ENCODE peak calls at places on chromosomes 4 and X, in seven cellular contexts. B is HCT116, N is GM12878, V is HepG2, E is K562, P is H1, U is SK-N-SH. Q is an unnamed sample.

GRCh38 chr4:78775278-78776030 is 696 bp upstream of the BMP2K start:
- DNase-seq in B (peak), N (no peak), V (peak), E (peak), P (peak), U (peak), Q (peak)

GRCh38 chr4:2303686-2304320 is 41.9 kb upstream of the MXD4 start:
- DNase-seq in B (no peak), N (no peak), V (no peak), E (no peak), P (peak), U (no peak), Q (no peak)

GRCh38 chr4:185123479-185123878 is 19.6 kb upstream of the SLC25A4 start:
- DNase-seq in B (no peak), N (no peak), V (no peak), E (no peak), P (no peak), U (no peak), Q (no peak)

GRCh38 chr4:174217273-174218126 is 66.0 kb downstream of the FBXO8 start:
- DNase-seq in B (no peak), N (no peak), V (no peak), E (no peak), P (peak), U (peak), Q (no peak)

GRCh38 chr4:62377700-62378099 is 1177.6 kb downstream of the ADGRL3 start:
- DNase-seq in B (no peak), N (no peak), V (no peak), E (no peak), P (no peak), U (peak), Q (no peak)

GRCh38 chr4:68375667-68376559 is 26.0 kb upstream of the YTHDC1 start:
- DNase-seq in B (peak), N (no peak), V (peak), E (peak), P (peak), U (peak), Q (peak)

GRCh38 chrX:63918611-63919010 is 133.6 kb upstream of the ARHGEF9 start:
- DNase-seq in B (peak), N (no peak), V (no peak), E (no peak), P (no peak), U (no peak), Q (no peak)

GRCh38 chr4:128653514-128654420 is 155.7 kb upstream of the JADE1 start:
- DNase-seq in B (no peak), N (no peak), V (no peak), E (no peak), P (no peak), U (no peak), Q (peak)

GRCh38 chr4:2891294-2891693 is 47.6 kb downstream of the ADD1 start:
- DNase-seq in B (no peak), N (no peak), V (no peak), E (no peak), P (no peak), U (no peak), Q (no peak)

GRCh38 chr4:158169931-158170690 is 2.7 kb downstream of the GASK1B start:
- DNase-seq in B (no peak), N (no peak), V (peak), E (no peak), P (no peak), U (no peak), Q (no peak)

DNA sequence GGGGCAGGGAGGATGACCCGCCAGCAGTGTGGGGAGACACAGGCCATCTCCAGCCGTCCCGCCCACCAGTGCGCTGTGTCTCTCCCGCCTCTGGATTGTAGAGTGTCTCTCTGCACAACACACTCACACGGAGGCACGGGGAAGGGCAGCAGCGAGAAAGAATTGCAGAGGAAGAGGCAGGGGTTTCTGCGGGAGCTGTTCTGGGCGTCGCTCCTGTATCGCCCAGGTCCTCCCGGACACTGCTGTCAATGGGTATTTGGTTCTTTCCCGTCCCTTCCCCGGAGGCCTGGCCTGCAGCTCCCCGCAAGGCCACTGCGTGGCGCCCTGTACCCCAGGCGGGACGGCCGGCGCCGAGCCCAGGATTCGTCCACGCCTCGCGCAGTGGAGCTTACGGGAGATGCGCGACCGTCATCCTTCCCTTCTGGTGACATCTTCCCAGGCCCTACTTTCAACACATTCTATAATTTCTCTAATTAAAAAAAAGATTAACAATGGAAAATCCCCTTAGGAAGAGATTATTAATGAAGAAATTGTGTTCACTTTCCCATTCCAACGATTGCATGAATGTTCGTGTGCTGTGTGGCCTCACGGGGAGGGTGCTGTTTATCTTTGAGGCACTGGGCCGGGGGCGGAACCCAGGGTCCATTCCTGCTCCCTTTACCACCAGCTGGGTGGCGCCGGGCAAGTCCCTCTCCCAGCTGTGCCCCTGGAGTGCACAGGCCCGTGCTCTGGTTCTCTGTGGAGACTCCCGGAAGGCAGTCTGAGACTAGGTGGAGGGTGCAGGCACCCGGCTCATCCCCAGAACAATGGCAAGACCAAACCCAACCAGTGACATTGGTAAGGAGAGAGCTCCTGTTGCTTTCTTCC is 95.7 kb downstream of the CPZ start:
- DNase-seq in B (peak), N (no peak), V (no peak), E (peak), P (peak), U (peak), Q (peak)
- TF ChIP-seq JUND in B (no peak), N (no peak), V (no peak), E (no peak), P (no peak), U (no peak), Q (no peak)

DNA sequence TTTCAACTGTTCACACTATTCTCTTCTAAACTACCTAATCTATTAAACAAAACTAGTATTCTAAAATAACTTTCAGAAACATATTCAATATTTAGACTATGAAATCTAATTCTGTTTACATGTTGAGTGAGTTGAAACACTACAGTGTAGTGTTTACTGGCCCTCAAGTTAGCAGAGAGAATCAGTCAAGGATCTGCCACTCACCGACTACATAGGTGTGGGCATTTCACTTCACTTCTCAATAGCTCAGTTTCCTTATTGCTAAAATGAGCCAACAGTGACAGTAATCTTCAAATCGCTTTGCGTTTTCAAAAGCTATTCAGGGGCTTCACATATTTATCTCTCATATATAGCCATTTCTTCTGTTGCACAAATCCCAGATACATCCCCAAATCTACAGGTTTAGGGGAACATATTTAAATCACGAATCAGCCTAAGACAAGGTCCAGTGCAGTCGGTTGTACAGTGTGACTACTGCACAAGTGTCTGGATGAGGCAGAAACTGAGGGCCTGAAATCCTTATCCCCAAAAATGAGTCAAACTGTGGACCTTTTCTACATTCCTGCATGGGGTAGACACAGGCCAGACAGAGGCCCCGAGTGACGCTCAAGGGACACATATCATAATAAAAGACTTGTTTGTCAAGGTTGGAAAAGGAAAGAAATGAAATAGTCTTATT is 129.8 kb downstream of the PPP3CA start:
- DNase-seq in B (no peak), N (no peak), V (no peak), E (no peak), P (no peak), U (no peak), Q (no peak)
- TF ChIP-seq JUND in B (no peak), N (no peak), V (no peak), E (no peak), P (no peak), U (no peak), Q (no peak)

GRCh38 chrX:118455013-118455412 is 40.6 kb upstream of the DOCK11 start:
- DNase-seq in B (no peak), N (no peak), V (no peak), E (no peak), P (no peak), U (no peak), Q (no peak)

DNA sequence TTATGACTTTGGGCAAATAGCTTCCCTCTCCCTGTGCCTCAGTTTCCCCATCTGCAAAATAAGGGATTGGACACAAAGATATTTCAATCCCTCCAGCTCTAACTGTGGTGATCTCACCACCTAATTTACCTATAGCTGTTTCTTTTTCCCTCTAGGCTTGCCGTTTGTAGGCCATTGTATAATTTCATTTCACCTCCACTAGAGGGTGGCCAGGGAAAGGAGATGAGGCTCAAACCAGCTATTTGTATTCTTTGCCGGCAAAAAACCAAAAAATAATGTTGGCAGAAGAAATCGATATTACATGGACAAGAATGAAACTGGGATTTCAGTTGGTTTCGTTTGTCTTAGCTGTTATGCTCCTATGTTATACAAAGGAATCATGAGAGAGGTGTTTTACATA is 36.1 kb upstream of the DOCK11 start:
- DNase-seq in B (no peak), N (peak), V (peak), E (peak), P (no peak), U (peak), Q (peak)
- TF ChIP-seq JUND in B (no peak), N (no peak), V (no peak), E (no peak), P (no peak), U (no peak), Q (no peak)

GRCh38 chrX:1412551-1413161 is 20.7 kb upstream of the SLC25A6 start:
- DNase-seq in B (no peak), N (no peak), V (no peak), E (no peak), P (no peak), U (no peak), Q (no peak)

GRCh38 chrX:1416327-1416784 is 24.4 kb upstream of the SLC25A6 start:
- DNase-seq in B (no peak), N (no peak), V (no peak), E (no peak), P (no peak), U (no peak), Q (no peak)

GRCh38 chrX:1416965-1417760 is 25.2 kb upstream of the SLC25A6 start:
- DNase-seq in B (no peak), N (no peak), V (no peak), E (no peak), P (no peak), U (no peak), Q (no peak)

GRCh38 chrX:1407035-1407434 is 15.1 kb upstream of the SLC25A6 start:
- DNase-seq in B (no peak), N (no peak), V (no peak), E (no peak), P (no peak), U (no peak), Q (no peak)

DNA sequence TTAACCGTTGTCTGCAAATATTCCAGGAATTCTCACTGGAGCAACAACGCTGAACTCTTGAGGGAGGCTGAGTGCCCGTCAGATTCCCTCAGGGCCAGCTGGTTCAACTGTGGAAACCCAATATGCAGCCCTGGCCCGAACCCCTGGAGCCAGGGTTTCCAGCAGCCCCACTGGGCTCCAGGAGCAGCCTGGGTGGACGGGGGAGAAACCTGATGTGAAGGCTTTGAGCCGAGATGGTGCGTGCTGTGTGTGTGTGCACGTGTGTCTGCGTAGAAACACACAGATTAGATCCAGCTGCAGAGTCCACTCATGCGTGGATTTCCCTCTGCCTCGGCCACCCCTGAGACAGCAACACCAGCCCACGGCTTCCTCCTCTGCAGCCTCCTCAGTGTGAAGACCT is 19.4 kb upstream of the SLC25A6 start:
- DNase-seq in B (no peak), N (no peak), V (no peak), E (no peak), P (no peak), U (no peak), Q (no peak)
- TF ChIP-seq JUND in B (no peak), N (no peak), V (no peak), E (no peak), P (no peak), U (no peak), Q (no peak)

DNA sequence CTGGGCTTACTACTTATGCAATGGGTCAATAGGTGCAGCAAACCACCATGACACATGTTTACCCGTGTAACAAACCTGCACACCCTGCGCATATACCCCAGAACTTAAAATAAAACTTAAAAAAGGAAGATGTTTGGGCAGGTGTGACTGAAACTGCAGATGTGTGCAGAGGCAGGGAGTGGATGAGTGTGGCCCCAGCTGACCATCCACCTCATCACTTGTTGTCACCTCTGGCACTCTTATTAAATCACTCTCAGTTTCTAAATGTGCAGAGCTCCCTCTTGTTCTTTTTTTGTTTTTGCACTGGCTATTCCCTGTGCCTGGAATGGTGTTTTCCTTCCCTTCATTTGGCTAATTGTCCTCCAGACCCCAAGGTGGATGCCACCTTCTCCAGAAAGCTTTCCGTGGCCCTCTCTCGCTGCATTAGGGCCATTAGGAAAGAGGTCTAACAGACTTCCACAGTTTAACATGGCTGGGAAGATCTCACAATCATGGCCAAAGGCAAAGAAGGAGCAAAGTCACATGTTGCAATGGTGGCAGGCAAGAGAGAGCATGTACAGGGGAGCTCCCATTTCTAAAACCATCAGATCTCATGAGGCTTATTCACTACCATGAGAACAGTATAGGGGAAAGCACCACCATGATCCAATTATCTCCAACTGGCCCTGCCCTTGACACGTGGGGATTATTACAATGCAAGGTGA is 58.5 kb downstream of the SLC2A9 start:
- DNase-seq in B (no peak), N (no peak), V (no peak), E (no peak), P (no peak), U (no peak), Q (no peak)
- TF ChIP-seq JUND in B (no peak), N (no peak), V (no peak), E (no peak), P (no peak), U (no peak), Q (no peak)

GRCh38 chr4:36351082-36351666 is 69.8 kb downstream of the DTHD1 start:
- DNase-seq in B (peak), N (peak), V (peak), E (peak), P (peak), U (peak), Q (peak)
- TF ChIP-seq JUND in B (no peak), N (no peak), V (no peak), E (no peak), P (no peak), U (no peak), Q (no peak)